ENCODE peak calls at places on chromosomes 13 and 19, in five cellular contexts. One of them, this sample, is unnamed.
A peak's percentile ranks its signal among the peaks of the same experiment; 100 is the strongest.

GRCh38 chr19:48896191-48896720 is 2.3 kb downstream of the TULP2 start:
- DNase-seq in AG09309: no peak
- DNase-seq in OCI-LY7: peak; percentile 39
- DNase-seq in sciatic nerve: peak; percentile 82
- DNase-seq in iPS DF 6.9: no peak
- DNase-seq in this sample: no peak

GRCh38 chr13:110756268-110756667 is 42.8 kb downstream of the ING1 start:
- DNase-seq in AG09309: peak; percentile 14
- DNase-seq in sciatic nerve: no peak
- DNase-seq in iPS DF 6.9: no peak
- DNase-seq in OCI-LY7: no peak
- DNase-seq in this sample: no peak

GRCh38 chr19:28764066-28764465 is 448.9 kb downstream of the UQCRFS1 start:
- DNase-seq in AG09309: no peak
- DNase-seq in sciatic nerve: no peak
- DNase-seq in OCI-LY7: no peak
- DNase-seq in iPS DF 6.9: no peak
- DNase-seq in this sample: no peak

GRCh38 chr13:46796129-46796514 is 839 bp downstream of the ESD start:
- DNase-seq in iPS DF 6.9: no peak
- DNase-seq in AG09309: no peak
- DNase-seq in sciatic nerve: no peak
- DNase-seq in OCI-LY7: no peak
- DNase-seq in this sample: no peak

GRCh38 chr13:87777395-87777794 is 106.2 kb downstream of the SLITRK5 start:
- DNase-seq in iPS DF 6.9: peak; percentile 5
- DNase-seq in sciatic nerve: no peak
- DNase-seq in OCI-LY7: peak; percentile 50
- DNase-seq in AG09309: no peak
- DNase-seq in this sample: no peak

GRCh38 chr13:77379508-77379907 is 52.6 kb upstream of the MYCBP2 start:
- DNase-seq in OCI-LY7: no peak
- DNase-seq in AG09309: no peak
- DNase-seq in iPS DF 6.9: no peak
- DNase-seq in sciatic nerve: no peak
- DNase-seq in this sample: no peak

GRCh38 chr13:44750618-44751017 is 174.5 kb upstream of the TSC22D1 start:
- DNase-seq in OCI-LY7: no peak
- DNase-seq in AG09309: no peak
- DNase-seq in sciatic nerve: no peak
- DNase-seq in iPS DF 6.9: no peak
- DNase-seq in this sample: no peak

GRCh38 chr13:49435992-49436391 is 7.9 kb downstream of the CAB39L start:
- DNase-seq in AG09309: no peak
- DNase-seq in OCI-LY7: no peak
- DNase-seq in sciatic nerve: no peak
- DNase-seq in iPS DF 6.9: no peak
- DNase-seq in this sample: no peak

GRCh38 chr19:29294343-29294811 is 81.4 kb upstream of the UQCRFS1 start:
- DNase-seq in sciatic nerve: no peak
- DNase-seq in AG09309: no peak
- DNase-seq in iPS DF 6.9: no peak
- DNase-seq in OCI-LY7: no peak
- DNase-seq in this sample: no peak

GRCh38 chr13:57582032-57582431 is 49.5 kb upstream of the PCDH17 start:
- DNase-seq in iPS DF 6.9: peak; percentile 29
- DNase-seq in OCI-LY7: no peak
- DNase-seq in AG09309: no peak
- DNase-seq in sciatic nerve: no peak
- DNase-seq in this sample: no peak

GRCh38 chr13:99312493-99312883 is 5.3 kb upstream of the GPR183 start:
- DNase-seq in OCI-LY7: no peak
- DNase-seq in iPS DF 6.9: no peak
- DNase-seq in sciatic nerve: peak; percentile 82
- DNase-seq in AG09309: peak; percentile 98
- DNase-seq in this sample: peak; percentile 98

GRCh38 chr13:98141938-98142426 is 912 bp upstream of the FARP1 start:
- DNase-seq in sciatic nerve: peak; percentile 65
- DNase-seq in iPS DF 6.9: no peak
- DNase-seq in OCI-LY7: no peak
- DNase-seq in AG09309: no peak
- DNase-seq in this sample: no peak

GRCh38 chr13:33868343-33868994 is 50.5 kb downstream of the RFC3 start:
- DNase-seq in sciatic nerve: no peak
- DNase-seq in iPS DF 6.9: no peak
- DNase-seq in AG09309: no peak
- DNase-seq in OCI-LY7: no peak
- DNase-seq in this sample: no peak

GRCh38 chr19:3132971-3133792 is 2.7 kb upstream of the GNA15 start:
- DNase-seq in AG09309: peak; percentile 39
- DNase-seq in sciatic nerve: no peak
- DNase-seq in OCI-LY7: no peak
- DNase-seq in iPS DF 6.9: no peak
- DNase-seq in this sample: peak; percentile 63

GRCh38 chr19:35247526-35248309 is 1.1 kb upstream of the LSR start:
- DNase-seq in OCI-LY7: peak; percentile 92
- DNase-seq in AG09309: no peak
- DNase-seq in sciatic nerve: no peak
- DNase-seq in iPS DF 6.9: no peak
- DNase-seq in this sample: no peak

GRCh38 chr13:112959701-112960542 is 9.1 kb upstream of the MCF2L start:
- DNase-seq in OCI-LY7: no peak
- DNase-seq in sciatic nerve: peak; percentile 50
- DNase-seq in AG09309: no peak
- DNase-seq in iPS DF 6.9: no peak
- DNase-seq in this sample: no peak

GRCh38 chr13:91659583-91660415 is 261.4 kb downstream of the GPC5 start:
- DNase-seq in AG09309: no peak
- DNase-seq in OCI-LY7: no peak
- DNase-seq in sciatic nerve: no peak
- DNase-seq in iPS DF 6.9: no peak
- DNase-seq in this sample: no peak

GRCh38 chr13:48492123-48493075 is 40.5 kb downstream of the RCBTB2 start:
- DNase-seq in AG09309: peak; percentile 41
- DNase-seq in OCI-LY7: peak; percentile 89
- DNase-seq in iPS DF 6.9: no peak
- DNase-seq in sciatic nerve: peak; percentile 74
- DNase-seq in this sample: peak; percentile 52

GRCh38 chr13:49669735-49670309 is 21.5 kb downstream of the EBPL start:
- DNase-seq in iPS DF 6.9: no peak
- DNase-seq in OCI-LY7: peak; percentile 50
- DNase-seq in sciatic nerve: no peak
- DNase-seq in AG09309: no peak
- DNase-seq in this sample: peak; percentile 43

GRCh38 chr13:45907501-45907900 is 55.9 kb upstream of the SIAH3 start:
- DNase-seq in iPS DF 6.9: no peak
- DNase-seq in AG09309: no peak
- DNase-seq in OCI-LY7: no peak
- DNase-seq in sciatic nerve: no peak
- DNase-seq in this sample: no peak

GRCh38 chr19:35436477-35437141 is 11.4 kb upstream of the FFAR2 start:
- DNase-seq in AG09309: no peak
- DNase-seq in sciatic nerve: no peak
- DNase-seq in OCI-LY7: no peak
- DNase-seq in iPS DF 6.9: no peak
- DNase-seq in this sample: no peak

GRCh38 chr19:35757231-35757748 is 461 bp upstream of the HSPB6 start:
- DNase-seq in AG09309: peak; percentile 57
- DNase-seq in iPS DF 6.9: no peak
- DNase-seq in OCI-LY7: no peak
- DNase-seq in sciatic nerve: peak; percentile 91
- DNase-seq in this sample: peak; percentile 77

GRCh38 chr13:37701972-37702371 is 103.4 kb upstream of the POSTN start:
- DNase-seq in sciatic nerve: no peak
- DNase-seq in AG09309: peak; percentile 92
- DNase-seq in OCI-LY7: no peak
- DNase-seq in iPS DF 6.9: no peak
- DNase-seq in this sample: peak; percentile 94

GRCh38 chr19:33133438-33134031 is 1.6 kb downstream of the WDR88 start:
- DNase-seq in iPS DF 6.9: no peak
- DNase-seq in AG09309: no peak
- DNase-seq in sciatic nerve: no peak
- DNase-seq in OCI-LY7: no peak
- DNase-seq in this sample: peak; percentile 18

GRCh38 chr13:101892296-101892695 is 439.8 kb downstream of the ITGBL1 start:
- DNase-seq in OCI-LY7: no peak
- DNase-seq in AG09309: no peak
- DNase-seq in sciatic nerve: no peak
- DNase-seq in iPS DF 6.9: no peak
- DNase-seq in this sample: no peak

GRCh38 chr19:6026390-6026897 is 48.5 kb upstream of the RANBP3 start:
- DNase-seq in iPS DF 6.9: no peak
- DNase-seq in sciatic nerve: peak; percentile 47
- DNase-seq in AG09309: no peak
- DNase-seq in OCI-LY7: no peak
- DNase-seq in this sample: no peak

GRCh38 chr13:27359203-27359821 is 65.1 kb upstream of the GTF3A start:
- DNase-seq in OCI-LY7: peak; percentile 75
- DNase-seq in iPS DF 6.9: no peak
- DNase-seq in AG09309: no peak
- DNase-seq in sciatic nerve: peak; percentile 81
- DNase-seq in this sample: peak; percentile 28

GRCh38 chr13:85277753-85278152 is 521.5 kb downstream of the SLITRK6 start:
- DNase-seq in AG09309: no peak
- DNase-seq in iPS DF 6.9: no peak
- DNase-seq in OCI-LY7: no peak
- DNase-seq in sciatic nerve: no peak
- DNase-seq in this sample: no peak

GRCh38 chr13:89401209-89401810 is 1730.1 kb downstream of the SLITRK5 start:
- DNase-seq in OCI-LY7: no peak
- DNase-seq in iPS DF 6.9: no peak
- DNase-seq in sciatic nerve: no peak
- DNase-seq in AG09309: no peak
- DNase-seq in this sample: peak; percentile 18

GRCh38 chr13:67557642-67558241 is 327.6 kb upstream of the PCDH9 start:
- DNase-seq in sciatic nerve: no peak
- DNase-seq in iPS DF 6.9: no peak
- DNase-seq in AG09309: no peak
- DNase-seq in OCI-LY7: no peak
- DNase-seq in this sample: no peak

GRCh38 chr19:40530091-40530901 is 46.4 kb upstream of the SHKBP1 start:
- DNase-seq in sciatic nerve: no peak
- DNase-seq in AG09309: no peak
- DNase-seq in OCI-LY7: peak; percentile 42
- DNase-seq in iPS DF 6.9: no peak
- DNase-seq in this sample: no peak

GRCh38 chr19:18107235-18108083 is 9.9 kb downstream of the MAST3 start:
- DNase-seq in iPS DF 6.9: no peak
- DNase-seq in AG09309: no peak
- DNase-seq in OCI-LY7: peak; percentile 69
- DNase-seq in sciatic nerve: no peak
- DNase-seq in this sample: no peak

GRCh38 chr13:46403851-46404731 is 17.0 kb upstream of the RUBCNL start:
- DNase-seq in OCI-LY7: peak; percentile 46
- DNase-seq in iPS DF 6.9: no peak
- DNase-seq in AG09309: no peak
- DNase-seq in sciatic nerve: no peak
- DNase-seq in this sample: no peak

GRCh38 chr19:9958451-9958850 is 22.1 kb upstream of the OLFM2 start:
- DNase-seq in AG09309: peak; percentile 95
- DNase-seq in sciatic nerve: no peak
- DNase-seq in OCI-LY7: no peak
- DNase-seq in iPS DF 6.9: no peak
- DNase-seq in this sample: peak; percentile 85

This sample was measured in GM04504.